ENCODE peak calls at places on chromosomes 2 and 18, in eight cellular contexts. P is activated CD8-positive, alpha-beta memory T cell treated with anti-CD3 and anti-CD28 coated beads, Interleukin-2, amount 50 U/mL, for 4 hours; I is lower leg skin; L is heart left ventricle; D is B cell; O is mammary epithelial cell; W is NCI-H2171; A is RWPE1. X is an unnamed sample.
A peak's percentile ranks its signal among the peaks of the same experiment; 100 is the strongest.

GRCh38 chr2:120912101-120912985 is 176.7 kb downstream of the GLI2 start:
- DNase-seq in P (no peak), I (peak; percentile 39), L (peak; percentile 39), D (no peak), O (no peak), W (no peak), A (peak; percentile 45), X (peak; percentile 78)

GRCh38 chr18:55244520-55244919 is 285.3 kb upstream of the CCDC68 start:
- DNase-seq in P (no peak), I (no peak), L (no peak), D (no peak), O (no peak), W (no peak), A (no peak), X (no peak)

GRCh38 chr2:79375817-79376216 is 137.0 kb upstream of the CTNNA2 start:
- DNase-seq in P (no peak), I (no peak), L (no peak), D (no peak), O (no peak), W (no peak), A (no peak), X (peak; percentile 69)

GRCh38 chr18:9653390-9653789 is 39.0 kb upstream of the PPP4R1 start:
- DNase-seq in P (no peak), I (peak; percentile 58), L (peak; percentile 29), D (no peak), O (no peak), W (no peak), A (no peak), X (no peak)

GRCh38 chr2:207617011-207617671 is 8.1 kb downstream of the METTL21A start:
- DNase-seq in P (no peak), I (no peak), L (no peak), D (no peak), O (peak; percentile 60), W (no peak), A (peak; percentile 77), X (no peak)

GRCh38 chr2:20232837-20233207 is 7.9 kb upstream of the SDC1 start:
- DNase-seq in P (no peak), I (peak; percentile 39), L (peak; percentile 2), D (no peak), O (peak; percentile 96), W (no peak), A (peak; percentile 79), X (no peak)

GRCh38 chr2:99422599-99422998 is 67.2 kb downstream of the REV1 start:
- DNase-seq in P (no peak), I (no peak), L (no peak), D (no peak), O (no peak), W (no peak), A (no peak), X (no peak)

GRCh38 chr2:111900859-111901258 is 2.5 kb downstream of the MERTK start:
- DNase-seq in P (no peak), I (no peak), L (peak; percentile 33), D (no peak), O (peak; percentile 28), W (no peak), A (no peak), X (peak; percentile 66)

GRCh38 chr2:241686322-241686648 is 330 bp downstream of the DTYMK start:
- DNase-seq in P (no peak), I (no peak), L (no peak), D (no peak), O (no peak), W (peak; percentile 1), A (no peak), X (no peak)

GRCh38 chr2:226791487-226792081 is 8.0 kb downstream of the IRS1 start:
- DNase-seq in P (peak; percentile 95), I (peak; percentile 86), L (peak; percentile 93), D (peak; percentile 92), O (peak; percentile 82), W (peak; percentile 71), A (peak; percentile 98), X (peak; percentile 85)

GRCh38 chr2:230018153-230018552 is 50.6 kb downstream of the SLC16A14 start:
- DNase-seq in P (no peak), I (no peak), L (no peak), D (no peak), O (peak; percentile 72), W (no peak), A (peak; percentile 45), X (no peak)

GRCh38 chr2:888211-888801 is 62.3 kb upstream of the SNTG2 start:
- DNase-seq in P (no peak), I (no peak), L (no peak), D (no peak), O (no peak), W (no peak), A (no peak), X (no peak)

GRCh38 chr2:120452945-120453634 is 107.2 kb downstream of the INHBB start:
- DNase-seq in P (no peak), I (no peak), L (no peak), D (no peak), O (no peak), W (no peak), A (no peak), X (no peak)

GRCh38 chr18:77676901-77677300 is 427.3 kb downstream of the GALR1 start:
- DNase-seq in P (no peak), I (no peak), L (no peak), D (no peak), O (no peak), W (no peak), A (no peak), X (no peak)

GRCh38 chr18:54995421-54995820 is 36.2 kb upstream of the CCDC68 start:
- DNase-seq in P (no peak), I (no peak), L (no peak), D (no peak), O (no peak), W (no peak), A (no peak), X (no peak)

GRCh38 chr2:117858892-117859531 is 44.5 kb downstream of the DDX18 start:
- DNase-seq in P (no peak), I (no peak), L (no peak), D (no peak), O (no peak), W (no peak), A (no peak), X (no peak)

GRCh38 chr18:10321987-10322386 is 132.4 kb upstream of the APCDD1 start:
- DNase-seq in P (no peak), I (no peak), L (no peak), D (no peak), O (no peak), W (no peak), A (no peak), X (no peak)

GRCh38 chr18:7414459-7414858 is 152.7 kb upstream of the PTPRM start:
- DNase-seq in P (no peak), I (peak; percentile 77), L (no peak), D (no peak), O (peak; percentile 63), W (no peak), A (peak; percentile 6), X (no peak)

GRCh38 chr18:21763846-21764646 is 23.5 kb downstream of the MIB1 start:
- DNase-seq in P (no peak), I (no peak), L (no peak), D (no peak), O (no peak), W (no peak), A (no peak), X (peak; percentile 33)

GRCh38 chr2:108607706-108608301 is 73.5 kb downstream of the LIMS1 start:
- DNase-seq in P (peak; percentile 47), I (peak; percentile 24), L (no peak), D (peak; percentile 62), O (no peak), W (peak; percentile 17), A (no peak), X (peak; percentile 59)

GRCh38 chr2:15348028-15348427 is 213.1 kb downstream of the NBAS start:
- DNase-seq in P (no peak), I (no peak), L (no peak), D (no peak), O (no peak), W (no peak), A (no peak), X (no peak)

GRCh38 chr2:158999458-158999857 is 31.0 kb downstream of the TANC1 start:
- DNase-seq in P (no peak), I (no peak), L (no peak), D (no peak), O (peak; percentile 70), W (no peak), A (no peak), X (peak; percentile 32)

GRCh38 chr2:235594041-235594440 is 100.2 kb downstream of the AGAP1 start:
- DNase-seq in P (no peak), I (no peak), L (no peak), D (no peak), O (peak; percentile 48), W (peak; percentile 49), A (peak; percentile 53), X (peak; percentile 75)

GRCh38 chr2:121505005-121505404 is 25.7 kb upstream of the RNU4ATAC start:
- DNase-seq in P (no peak), I (no peak), L (no peak), D (no peak), O (peak; percentile 99), W (no peak), A (peak; percentile 78), X (no peak)